ENCODE peak calls at places on chromosomes 11 and 22, in five cellular contexts. S is endothelial cell of umbilical vein, V is HCT116, H is GM23338, X is prostate gland. G is an unnamed sample.

GRCh38 chr11:134021326-134021725 is 47.5 kb upstream of the JAM3 start:
- DNase-seq in X (no peak), H (no peak), S (no peak), V (no peak), G (no peak)

GRCh38 chr22:20203142-20204099 is 52.6 kb upstream of the CCDC188 start:
- DNase-seq in S (peak; percentile 22), H (peak; percentile 63), V (no peak), X (no peak), G (no peak)

GRCh38 chr22:37742374-37743092 is 45.7 kb downstream of the TRIOBP start:
- DNase-seq in S (no peak), H (no peak), V (peak; percentile 96), X (no peak), G (peak; percentile 89)

GRCh38 chr22:24845036-24845918 is 39.3 kb downstream of the SGSM1 start:
- DNase-seq in S (no peak), H (no peak), X (no peak), V (no peak), G (peak; percentile 67)

GRCh38 chr11:124865902-124866851 is 945 bp downstream of the ROBO3 start:
- DNase-seq in X (no peak), H (peak; percentile 69), V (no peak), S (peak; percentile 45), G (peak; percentile 66)

GRCh38 chr22:40684728-40685127 is 5.4 kb downstream of the MCHR1 start:
- DNase-seq in X (no peak), V (no peak), S (no peak), H (peak; percentile 89), G (no peak)

GRCh38 chr22:46280999-46281623 is 13.3 kb downstream of the TTC38 start:
- DNase-seq in S (no peak), V (no peak), H (peak; percentile 15), X (no peak), G (peak; percentile 53)

GRCh38 chr11:19714093-19714386 is 1.4 kb downstream of the NAV2 start:
- DNase-seq in V (no peak), S (peak; percentile 46), H (peak; percentile 54), X (no peak), G (peak; percentile 78)

GRCh38 chr11:12941671-12942070 is 67.4 kb upstream of the RASSF10 start:
- DNase-seq in X (no peak), V (no peak), H (no peak), S (no peak), G (no peak)

GRCh38 chr11:72406536-72407507 is 27.5 kb downstream of the CLPB start:
- DNase-seq in H (no peak), V (no peak), S (no peak), X (no peak), G (peak; percentile 21)

GRCh38 chr22:31160328-31160978 is 471 bp downstream of the RNF185 start:
- DNase-seq in X (peak; percentile 17), H (no peak), S (peak; percentile 55), V (no peak), G (peak; percentile 74)

GRCh38 chr11:70637949-70638598 is 239.7 kb downstream of the CTTN start:
- DNase-seq in H (no peak), V (no peak), X (no peak), S (no peak), G (no peak)

GRCh38 chr11:37109205-37109585 is 511.2 kb upstream of the RAG2 start:
- DNase-seq in X (no peak), H (no peak), V (no peak), S (no peak), G (no peak)

GRCh38 chr22:46405925-46406324 is 70.4 kb downstream of the TRMU start:
- DNase-seq in V (no peak), X (no peak), H (no peak), S (no peak), G (no peak)

GRCh38 chr22:35739642-35740041 is 22.0 kb downstream of the APOL5 start:
- DNase-seq in H (peak; percentile 50), V (no peak), S (no peak), X (no peak), G (no peak)

GRCh38 chr11:22342599-22343138 is 4.5 kb downstream of the SLC17A6 start:
- DNase-seq in S (no peak), V (no peak), H (peak; percentile 28), X (no peak), G (no peak)

GRCh38 chr11:19953342-19953741 is 206.9 kb downstream of the DBX1 start:
- DNase-seq in H (peak; percentile 84), S (peak; percentile 56), X (no peak), V (no peak), G (no peak)

GRCh38 chr11:92415246-92415645 is 190.6 kb downstream of the FAT3 start:
- DNase-seq in X (no peak), S (no peak), H (no peak), V (no peak), G (no peak)

GRCh38 chr11:47917643-47918369 is 62.6 kb upstream of the PTPRJ start:
- DNase-seq in H (peak; percentile 66), V (peak; percentile 85), S (peak; percentile 82), X (peak; percentile 68), G (peak; percentile 96)

GRCh38 chr22:42930810-42931420 is 73.8 kb upstream of the ARFGAP3 start:
- DNase-seq in X (no peak), S (no peak), V (peak; percentile 46), H (no peak), G (no peak)

GRCh38 chr11:75561426-75562047 is 516 bp upstream of the SERPINH1 start:
- DNase-seq in X (no peak), S (peak; percentile 20), V (no peak), H (no peak), G (peak; percentile 65)
- TF ChIP-seq CTCF in X (no peak), S (no peak), V (no peak), H (no peak), G (no peak)

DNA sequence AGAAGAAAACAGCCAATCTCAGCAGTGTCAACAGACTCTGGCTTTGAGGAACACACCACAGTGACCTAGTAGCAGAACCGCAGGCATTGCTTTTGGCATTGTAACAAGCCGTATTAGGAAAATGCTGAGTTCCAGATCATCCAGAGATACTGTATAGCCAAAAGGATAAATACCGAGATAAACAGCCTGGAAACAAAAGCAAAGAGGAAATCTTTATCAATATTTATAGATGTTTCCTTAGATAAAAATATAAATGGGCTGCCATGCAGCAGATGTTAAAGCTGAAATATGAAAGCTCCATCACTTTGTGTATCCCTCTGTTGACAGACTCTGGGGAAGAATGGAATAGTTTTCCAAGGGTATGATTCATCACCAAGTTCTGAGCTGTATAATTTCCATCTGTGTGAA is 98.9 kb upstream of the TP53AIP1 start:
- DNase-seq in V (no peak), X (no peak), H (no peak), S (no peak), G (no peak)
- TF ChIP-seq POLR2AphosphoS5 in V (no peak), X (no peak), H (no peak), S (no peak), G (no peak)

GRCh38 chr22:32800158-32800557 is 1.3 kb upstream of the TIMP3 start:
- DNase-seq in H (no peak), X (no peak), S (no peak), V (no peak), G (peak; percentile 82)
- H3K36me3 ChIP-seq in H (no peaks in the 10 kb centered on the region), X (no peaks in the 10 kb centered on the region), S (no peaks in the 10 kb centered on the region), V (no peaks in the 10 kb centered on the region), G (no peaks in the 10 kb centered on the region)

DNA sequence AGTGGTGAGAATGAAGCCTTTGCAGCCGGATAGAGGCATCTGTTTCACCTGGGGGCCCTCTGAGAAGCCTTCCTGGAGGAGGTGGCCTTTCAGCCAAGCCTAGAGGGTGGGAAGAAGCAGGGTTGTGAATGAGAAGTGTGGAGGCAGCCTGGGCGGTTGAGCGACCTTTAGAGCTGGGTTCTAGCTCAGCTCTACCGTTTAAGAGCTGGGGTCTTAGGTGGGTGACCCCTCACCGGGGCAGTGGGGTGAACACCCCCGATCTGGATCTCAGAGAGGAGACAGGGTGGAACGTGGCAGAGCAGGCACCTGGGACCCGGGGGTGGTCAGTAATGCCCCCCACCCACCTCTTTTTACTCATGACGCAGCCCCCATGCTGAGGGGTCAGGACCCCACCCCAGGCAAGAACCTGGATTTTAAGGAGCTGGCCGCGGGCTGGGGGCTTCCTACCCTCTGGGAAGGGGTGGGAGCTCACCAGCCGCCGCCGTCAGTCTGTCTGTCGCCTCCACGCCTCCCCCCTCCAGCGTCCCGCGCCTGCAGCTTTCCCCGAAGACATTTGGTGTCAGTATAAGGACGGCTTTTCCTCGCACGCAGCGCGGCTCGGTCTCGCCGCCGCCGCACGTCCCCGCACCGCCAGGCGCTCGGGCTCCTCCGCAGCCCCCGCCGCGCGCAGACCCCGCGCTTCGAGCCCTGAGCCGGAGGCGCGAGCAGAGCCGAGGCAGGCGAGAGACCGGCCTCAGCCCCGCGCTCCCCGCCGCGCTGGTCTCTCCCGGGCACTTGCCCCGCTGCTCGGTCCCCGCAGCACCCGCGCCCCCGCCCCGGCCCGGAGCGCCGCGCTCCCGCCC is 13.4 kb upstream of the CACNA1I start:
- DNase-seq in S (no peak), X (no peak), V (no peak), H (peak; percentile 57), G (no peak)
- TF ChIP-seq CTCF in S (no peak), X (no peak), V (no peak), H (peak; percentile 32), G (no peak)

GRCh38 chr11:704799-705645 is 1.0 kb upstream of the EPS8L2 start:
- DNase-seq in S (no peak), V (no peak), H (no peak), X (peak; percentile 82), G (peak; percentile 69)

GRCh38 chr11:704189-704798 is 1.7 kb upstream of the EPS8L2 start:
- DNase-seq in H (no peak), S (no peak), V (no peak), X (no peak), G (no peak)

GRCh38 chr11:701741-702513 is 4.1 kb upstream of the EPS8L2 start:
- DNase-seq in V (no peak), H (no peak), S (no peak), X (no peak), G (no peak)

GRCh38 chr11:703515-703914 is 2.5 kb upstream of the EPS8L2 start:
- DNase-seq in H (no peak), V (no peak), S (no peak), X (no peak), G (no peak)

GRCh38 chr11:702731-703461 is 3.1 kb upstream of the EPS8L2 start:
- DNase-seq in V (no peak), X (peak; percentile 53), H (no peak), S (no peak), G (peak; percentile 65)
- TF ChIP-seq POLR2AphosphoS5 in V (peak; percentile 34), X (peak; percentile 62), H (no peak), S (no peak), G (no peak)

GRCh38 chr11:65440831-65441499 is 18.4 kb downstream of the NEAT1 start:
- DNase-seq in X (peak; percentile 17), H (no peak), V (no peak), S (peak; percentile 48), G (peak; percentile 66)

GRCh38 chr11:65436412-65437032 is 13.9 kb downstream of the NEAT1 start:
- DNase-seq in X (peak; percentile 29), S (peak; percentile 37), H (no peak), V (no peak), G (peak; percentile 62)

GRCh38 chr11:65437436-65438227 is 15.0 kb downstream of the NEAT1 start:
- DNase-seq in S (peak; percentile 38), V (no peak), H (no peak), X (peak; percentile 33), G (peak; percentile 66)

GRCh38 chr11:65439331-65440181 is 17.0 kb downstream of the NEAT1 start:
- DNase-seq in V (no peak), X (no peak), H (no peak), S (peak; percentile 32), G (peak; percentile 62)

GRCh38 chr11:65438257-65439151 is 15.9 kb downstream of the NEAT1 start:
- DNase-seq in H (no peak), X (no peak), S (peak; percentile 29), V (no peak), G (peak; percentile 29)
- H3K36me3 ChIP-seq in H (no peaks in the 10 kb centered on the region), X (no peaks in the 10 kb centered on the region), S (peaks cover 33% of the 10 kb centered on the region), V (no peaks in the 10 kb centered on the region), G (peaks cover 98% of the 10 kb centered on the region)

G was measured in sigmoid colon.